ENCODE peak calls at places on chromosomes 3 and 15, in eight cellular contexts. O is dermis microvascular lymphatic vessel endothelial cell, T is T follicular helper cell, C is iPS-NIHi11, H is cardiac muscle cell, U is B cell, Z is HEK293T, G is HT-29. J is an unnamed sample.

GRCh38 chr15:26848498-26848897 is 18.4 kb upstream of the GABRA5 start:
- DNase-seq in O (no peak), T (no peak), C (no peak), H (no peak), U (no peak), Z (no peak), G (peak), J (no peak)

GRCh38 chr3:123734527-123734902 is 149.6 kb downstream of the MYLK start:
- DNase-seq in O (no peak), T (no peak), C (no peak), H (no peak), U (no peak), Z (no peak), G (no peak), J (no peak)

GRCh38 chr3:55486101-55486856 is 827 bp downstream of the WNT5A start:
- DNase-seq in O (no peak), T (no peak), C (peak), H (peak), U (no peak), Z (peak), G (no peak), J (no peak)

GRCh38 chr3:130939753-130940152 is 45.9 kb downstream of the ATP2C1 start:
- DNase-seq in O (no peak), T (no peak), C (no peak), H (peak), U (no peak), Z (no peak), G (no peak), J (no peak)

GRCh38 chr3:184635774-184636173 is 74.2 kb downstream of the EPHB3 start:
- DNase-seq in O (no peak), T (no peak), C (no peak), H (no peak), U (no peak), Z (no peak), G (no peak), J (no peak)

GRCh38 chr15:43872416-43873020 is 45.7 kb downstream of the WDR76 start:
- DNase-seq in O (peak), T (no peak), C (peak), H (peak), U (no peak), Z (peak), G (peak), J (no peak)

GRCh38 chr3:114867359-114867758 is 279.7 kb downstream of the ZBTB20 start:
- DNase-seq in O (no peak), T (no peak), C (no peak), H (no peak), U (no peak), Z (no peak), G (no peak), J (no peak)

GRCh38 chr3:151146731-151147091 is 56.3 kb downstream of the GPR171 start:
- DNase-seq in O (peak), T (no peak), C (no peak), H (no peak), U (no peak), Z (no peak), G (no peak), J (no peak)

GRCh38 chr3:50734985-50735384 is 60.3 kb downstream of the DOCK3 start:
- DNase-seq in O (no peak), T (no peak), C (no peak), H (no peak), U (no peak), Z (no peak), G (no peak), J (no peak)

GRCh38 chr15:39786444-39787056 is 3.9 kb upstream of the FSIP1 start:
- DNase-seq in O (peak), T (no peak), C (peak), H (peak), U (no peak), Z (peak), G (peak), J (no peak)

GRCh38 chr3:12227833-12228232 is 61.0 kb upstream of the PPARG start:
- DNase-seq in O (no peak), T (no peak), C (no peak), H (peak), U (no peak), Z (no peak), G (no peak), J (no peak)

GRCh38 chr3:4898454-4899313 is 80.6 kb upstream of the BHLHE40 start:
- DNase-seq in O (no peak), T (no peak), C (no peak), H (peak), U (no peak), Z (no peak), G (no peak), J (peak)

GRCh38 chr3:102142379-102143058 is 292.3 kb upstream of the ZPLD1 start:
- DNase-seq in O (no peak), T (no peak), C (no peak), H (peak), U (no peak), Z (no peak), G (no peak), J (no peak)

GRCh38 chr15:76996526-76997401 is 1.8 kb downstream of the PSTPIP1 start:
- DNase-seq in O (no peak), T (no peak), C (no peak), H (peak), U (no peak), Z (no peak), G (no peak), J (peak)

GRCh38 chr3:83500422-83500821 is 1458.4 kb upstream of the CADM2 start:
- DNase-seq in O (no peak), T (no peak), C (no peak), H (no peak), U (no peak), Z (no peak), G (no peak), J (no peak)

GRCh38 chr3:88000853-88001252 is 58.0 kb downstream of the CGGBP1 start:
- DNase-seq in O (no peak), T (no peak), C (peak), H (peak), U (peak), Z (no peak), G (no peak), J (peak)

GRCh38 chr3:96319176-96319575 is 495.2 kb upstream of the EPHA6 start:
- DNase-seq in O (no peak), T (no peak), C (no peak), H (no peak), U (no peak), Z (no peak), G (no peak), J (no peak)

GRCh38 chr3:180870008-180870733 is 42.3 kb upstream of the FXR1 start:
- DNase-seq in O (peak), T (no peak), C (peak), H (peak), U (no peak), Z (no peak), G (no peak), J (no peak)

GRCh38 chr15:79401301-79401700 is 30.8 kb upstream of the MINAR1 start:
- DNase-seq in O (no peak), T (no peak), C (no peak), H (no peak), U (no peak), Z (no peak), G (no peak), J (no peak)

GRCh38 chr3:173584834-173585831 is 187.6 kb downstream of the NLGN1 start:
- DNase-seq in O (no peak), T (no peak), C (peak), H (peak), U (no peak), Z (peak), G (no peak), J (no peak)

GRCh38 chr3:4739289-4740236 is 239.7 kb upstream of the BHLHE40 start:
- DNase-seq in O (no peak), T (no peak), C (no peak), H (no peak), U (no peak), Z (no peak), G (no peak), J (peak)

GRCh38 chr3:70789878-70790277 is 477.4 kb upstream of the MDFIC2 start:
- DNase-seq in O (no peak), T (no peak), C (no peak), H (no peak), U (no peak), Z (no peak), G (no peak), J (no peak)

GRCh38 chr15:60423540-60423939 is 25.8 kb upstream of the ANXA2 start:
- DNase-seq in O (peak), T (no peak), C (peak), H (peak), U (no peak), Z (no peak), G (peak), J (peak)

GRCh38 chr3:116059421-116060096 is 385.7 kb downstream of the LSAMP start:
- DNase-seq in O (no peak), T (no peak), C (peak), H (peak), U (no peak), Z (peak), G (peak), J (no peak)

GRCh38 chr3:52345521-52346110 is 29.5 kb downstream of the DNAH1 start:
- DNase-seq in O (no peak), T (no peak), C (no peak), H (peak), U (no peak), Z (no peak), G (no peak), J (no peak)

GRCh38 chr3:133408961-133409360 is 9.1 kb downstream of the BFSP2 start:
- DNase-seq in O (no peak), T (no peak), C (no peak), H (peak), U (no peak), Z (no peak), G (no peak), J (no peak)

GRCh38 chr3:10437995-10438901 is 67.1 kb downstream of the ATP2B2 start:
- DNase-seq in O (no peak), T (no peak), C (no peak), H (peak), U (no peak), Z (peak), G (no peak), J (no peak)

GRCh38 chr3:36461588-36461987 is 81.3 kb downstream of the STAC start:
- DNase-seq in O (no peak), T (no peak), C (no peak), H (peak), U (no peak), Z (no peak), G (no peak), J (no peak)